ENCODE peak calls at places on chromosomes 4 and X, in seven cellular contexts. F is K562, B is hepatocyte, M is testis, X is IMR-90, K is mammary epithelial cell, U is endodermal cell. S is an unnamed sample.

GRCh38 chrX:15143050-15143824 is 126.6 kb downstream of the ASB9 start:
- DNase-seq in B (peak; percentile 70), F (peak; percentile 27), X (peak; percentile 45), K (peak; percentile 34), M (peak; percentile 61), U (peak; percentile 81), S (peak; percentile 23)

GRCh38 chrX:120235284-120235683 is 15.3 kb upstream of the ZBTB33 start:
- DNase-seq in B (no peak), M (no peak), X (no peak), K (no peak), F (no peak), U (peak; percentile 58), S (no peak)

GRCh38 chr4:25928956-25929336 is 14.9 kb downstream of the SMIM20 start:
- DNase-seq in B (no peak), X (peak; percentile 47), M (no peak), K (no peak), F (no peak), U (no peak), S (peak; percentile 82)

GRCh38 chrX:68183612-68184214 is 249.6 kb downstream of the OPHN1 start:
- DNase-seq in F (peak; percentile 14), M (no peak), K (no peak), U (no peak), B (peak; percentile 49), X (peak; percentile 51), S (peak; percentile 38)

GRCh38 chr4:182089326-182089725 is 153.9 kb upstream of the TENM3 start:
- DNase-seq in K (no peak), B (no peak), U (peak; percentile 71), F (no peak), M (no peak), X (no peak), S (no peak)

GRCh38 chr4:89056292-89056952 is 563 bp downstream of the FAM13A start:
- DNase-seq in M (no peak), K (no peak), X (no peak), B (no peak), F (no peak), U (no peak), S (no peak)

GRCh38 chr4:11801466-11802446 is 373.1 kb upstream of the HS3ST1 start:
- DNase-seq in K (no peak), B (peak; percentile 20), U (no peak), X (no peak), F (no peak), M (no peak), S (no peak)

GRCh38 chr4:14169460-14169859 is 541.9 kb upstream of the BOD1L1 start:
- DNase-seq in U (no peak), K (peak; percentile 78), M (no peak), X (peak; percentile 65), B (no peak), F (no peak), S (peak; percentile 51)

GRCh38 chr4:57544811-57545654 is 434.8 kb upstream of the IGFBP7 start:
- DNase-seq in X (no peak), K (no peak), B (no peak), M (no peak), U (peak; percentile 38), F (no peak), S (no peak)

GRCh38 chr4:6663596-6664393 is 23.3 kb downstream of the MRFAP1 start:
- DNase-seq in K (no peak), B (no peak), F (no peak), U (no peak), X (no peak), M (peak; percentile 28), S (no peak)

GRCh38 chr4:39255266-39255665 is 72.9 kb downstream of the WDR19 start:
- DNase-seq in X (peak; percentile 65), K (peak; percentile 60), U (no peak), F (peak; percentile 14), M (no peak), B (no peak), S (peak; percentile 82)

GRCh38 chr4:152700151-152700550 is 20.4 kb upstream of the TMEM154 start:
- DNase-seq in F (no peak), M (peak; percentile 79), X (no peak), K (peak; percentile 54), B (no peak), U (peak; percentile 82), S (no peak)

GRCh38 chr4:184647391-184648101 is 1.7 kb downstream of the CASP3 start:
- DNase-seq in F (no peak), K (peak; percentile 11), X (peak; percentile 62), B (no peak), M (no peak), U (no peak), S (peak; percentile 48)

GRCh38 chr4:138992676-138993075 is 22.9 kb upstream of the NOCT start:
- DNase-seq in F (no peak), M (no peak), U (peak; percentile 27), X (no peak), K (no peak), B (no peak), S (no peak)

GRCh38 chr4:185859106-185859505 is 47.1 kb upstream of the SORBS2 start:
- DNase-seq in B (no peak), U (no peak), X (no peak), F (no peak), K (no peak), M (no peak), S (no peak)

GRCh38 chr4:168451744-168452394 is 28.4 kb downstream of the DDX60L start:
- DNase-seq in B (peak; percentile 15), X (peak; percentile 71), F (no peak), U (no peak), K (peak; percentile 84), M (no peak), S (peak; percentile 95)

GRCh38 chr4:168451331-168451730 is 29.0 kb downstream of the DDX60L start:
- DNase-seq in F (no peak), B (no peak), X (no peak), U (no peak), K (no peak), M (no peak), S (peak; percentile 38)

GRCh38 chr4:168453146-168453545 is 27.1 kb downstream of the DDX60L start:
- DNase-seq in X (no peak), F (no peak), B (no peak), M (no peak), K (no peak), U (no peak), S (no peak)

DNA sequence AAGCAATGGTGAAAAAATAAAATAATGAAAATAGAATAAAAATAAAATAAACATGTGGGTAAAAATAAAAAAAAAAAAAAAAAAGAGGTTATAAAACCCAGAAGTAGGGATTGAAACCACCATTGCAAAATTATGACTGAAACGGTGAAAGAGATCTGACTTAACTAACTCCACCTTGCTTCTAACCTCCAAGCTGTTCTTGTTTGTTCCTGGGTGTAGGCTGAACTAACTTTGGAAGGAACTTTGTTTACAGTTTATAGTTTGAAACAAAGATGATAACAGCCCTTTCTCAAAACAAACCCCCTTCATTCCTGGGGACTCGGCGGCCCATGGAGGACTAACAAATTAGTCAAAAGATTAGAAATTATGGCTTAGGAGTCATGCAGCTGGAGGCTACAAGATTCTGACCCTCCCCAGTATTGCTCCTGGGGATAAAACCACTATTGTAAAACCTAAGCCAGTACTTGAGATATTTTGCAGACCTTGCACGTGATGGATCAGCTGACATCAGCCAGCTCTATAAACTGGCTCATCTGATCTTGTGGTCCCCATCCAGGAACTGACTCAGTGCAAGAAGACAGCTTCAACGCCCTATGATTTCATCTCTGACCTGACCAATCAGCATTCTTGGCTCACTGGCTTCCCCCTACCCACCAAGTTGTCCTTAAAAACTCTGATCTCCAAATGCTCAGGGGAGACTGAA is 30.4 kb downstream of the DDX60L start:
- DNase-seq in B (no peak), X (peak; percentile 83), U (no peak), M (no peak), F (no peak), K (peak; percentile 40), S (no peak)
- H3K36me3 ChIP-seq in B (no peaks in the 10 kb centered on the region), X (no peaks in the 10 kb centered on the region), U (no peaks in the 10 kb centered on the region), M (no peaks in the 10 kb centered on the region), F (no peaks in the 10 kb centered on the region), K (no peaks in the 10 kb centered on the region), S (no peaks in the 10 kb centered on the region)

DNA sequence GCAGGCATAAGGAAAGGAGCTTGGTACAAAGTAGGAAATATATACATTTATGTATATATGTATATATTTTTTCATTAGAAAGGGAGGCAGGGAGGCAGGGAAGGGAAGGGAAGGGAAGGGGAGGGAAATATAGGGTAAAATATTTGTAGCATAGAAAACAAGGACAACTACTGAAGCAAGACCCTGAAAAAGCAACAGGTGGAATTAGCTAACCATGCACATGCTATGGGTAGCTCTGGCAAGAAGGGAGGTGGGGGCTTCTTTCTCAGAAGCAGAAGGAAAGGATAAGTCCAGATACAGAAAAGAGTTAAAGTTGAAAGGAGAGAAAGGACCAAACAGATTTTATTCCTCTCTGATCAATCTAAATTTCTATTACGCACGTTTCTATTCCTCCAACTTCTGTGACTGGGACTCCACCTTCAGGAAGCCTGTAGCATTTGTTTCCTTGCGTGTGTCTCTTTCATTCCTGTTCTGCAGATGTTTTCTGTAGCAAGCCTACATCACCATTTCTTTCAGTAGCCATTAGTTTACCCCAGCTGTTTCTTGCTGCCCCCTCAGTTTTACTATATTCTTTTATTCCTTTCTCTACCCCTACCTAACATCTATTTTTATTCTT is 82.9 kb downstream of the OR13H1 start:
- DNase-seq in K (no peak), M (no peak), U (peak; percentile 38), F (no peak), B (peak; percentile 15), X (no peak), S (no peak)
- TF ChIP-seq CTCF in K (peak; percentile 24), M (no peak), U (peak; percentile 79), F (peak; percentile 61), B (peak; percentile 50), X (no peak), S (no peak)

GRCh38 chr4:121819216-121819980 is 4.3 kb downstream of the CCNA2 start:
- DNase-seq in U (no peak), X (no peak), B (no peak), K (no peak), F (no peak), M (no peak), S (no peak)

GRCh38 chr4:121814756-121815155 is 8.9 kb downstream of the CCNA2 start:
- DNase-seq in B (no peak), F (no peak), U (no peak), M (no peak), K (no peak), X (peak; percentile 60), S (no peak)

GRCh38 chr4:121818215-121818614 is 5.5 kb downstream of the CCNA2 start:
- DNase-seq in B (no peak), F (no peak), M (no peak), U (no peak), X (no peak), K (no peak), S (no peak)

GRCh38 chr4:121817701-121818100 is 6.0 kb downstream of the CCNA2 start:
- DNase-seq in K (no peak), F (no peak), B (no peak), X (no peak), U (no peak), M (no peak), S (no peak)

GRCh38 chr4:121817006-121817405 is 6.7 kb downstream of the CCNA2 start:
- DNase-seq in K (no peak), B (no peak), X (no peak), M (no peak), U (no peak), F (no peak), S (no peak)
- H3K36me3 ChIP-seq in K (peaks cover 60% of the 10 kb centered on the region), B (no peaks in the 10 kb centered on the region), X (peaks cover 9% of the 10 kb centered on the region), M (no peaks in the 10 kb centered on the region), U (peaks cover 94% of the 10 kb centered on the region), F (peaks cover 98% of the 10 kb centered on the region), S (peaks cover 2% of the 10 kb centered on the region)

GRCh38 chr4:23456864-23457263 is 433.0 kb downstream of the PPARGC1A start:
- DNase-seq in M (no peak), B (no peak), K (no peak), U (no peak), F (no peak), X (no peak), S (no peak)

GRCh38 chr4:23458061-23458460 is 431.8 kb downstream of the PPARGC1A start:
- DNase-seq in X (no peak), U (no peak), B (peak; percentile 5), K (no peak), F (no peak), M (no peak), S (peak; percentile 48)

GRCh38 chr4:23455482-23455881 is 434.4 kb downstream of the PPARGC1A start:
- DNase-seq in B (peak; percentile 38), M (peak; percentile 38), K (no peak), U (peak; percentile 73), X (no peak), F (no peak), S (peak; percentile 8)
- TF ChIP-seq CTCF in B (peak; percentile 49), M (no peak), K (no peak), U (peak; percentile 77), X (no peak), F (no peak), S (peak; percentile 10)

S was measured in bronchial epithelial cell.